ENCODE peak calls at places on chromosomes 16 and 17, in eight cellular contexts. D, G, E, V, F, O, H and W are unnamed samples. For H3K4me1, the result is how much of the 10 kb centered on the place peaks cover.

GRCh38 chr16:51440096-51440495 is 289.0 kb upstream of the SALL1 start:
- DNase-seq in G (no peak), F (no peak), V (no peak), E (no peak), O (no peak), H (no peak), D (no peak), W (no peak)

GRCh38 chr16:583815-584591 is 5.9 kb upstream of the RAB40C start:
- DNase-seq in F (no peak), D (no peak), O (no peak), H (no peak), G (no peak), V (no peak), E (peak), W (peak)

GRCh38 chr16:75377971-75378386 is 55.3 kb downstream of the CFDP1 start:
- DNase-seq in V (peak), D (no peak), E (no peak), F (peak), G (no peak), O (no peak), H (peak), W (no peak)

GRCh38 chr17:413706-414440 is 61.3 kb upstream of the RPH3AL start:
- DNase-seq in F (no peak), G (no peak), H (no peak), D (no peak), O (no peak), V (no peak), E (no peak), W (no peak)

GRCh38 chr17:43351686-43352085 is 47.1 kb upstream of the ARL4D start:
- DNase-seq in H (no peak), D (no peak), F (no peak), V (no peak), G (no peak), O (no peak), E (no peak), W (no peak)

GRCh38 chr17:66661411-66661843 is 173.5 kb upstream of the CACNG5 start:
- DNase-seq in H (no peak), F (peak), G (no peak), D (no peak), O (peak), V (peak), E (no peak), W (no peak)

GRCh38 chr17:54840885-54841614 is 59.6 kb upstream of the TOM1L1 start:
- DNase-seq in F (no peak), V (no peak), D (no peak), G (no peak), O (no peak), H (no peak), E (no peak), W (no peak)

GRCh38 chr16:89289428-89290395 is 72.2 kb downstream of the ZNF778 start:
- DNase-seq in E (peak), G (peak), D (peak), H (peak), F (peak), V (peak), O (peak), W (peak)

GRCh38 chr16:58256108-58256507 is 38.7 kb downstream of the PRSS54 start:
- DNase-seq in V (no peak), F (no peak), G (no peak), H (no peak), E (no peak), O (no peak), D (no peak), W (no peak)

GRCh38 chr16:14196539-14196938 is 125.4 kb downstream of the MRTFB start:
- DNase-seq in D (no peak), F (no peak), H (no peak), E (no peak), O (no peak), G (no peak), V (no peak), W (no peak)

GRCh38 chr16:3195975-3196374 is 8.0 kb downstream of the OR1F1 start:
- DNase-seq in E (no peak), F (no peak), H (no peak), G (no peak), O (peak), D (no peak), V (no peak), W (no peak)

GRCh38 chr17:50062323-50063243 is 6.7 kb downstream of the ITGA3 start:
- DNase-seq in F (peak), H (no peak), O (no peak), D (no peak), V (peak), G (peak), E (peak), W (peak)

GRCh38 chr17:74547736-74548135 is 1.8 kb upstream of the CD300C start:
- DNase-seq in V (no peak), O (no peak), H (no peak), E (no peak), D (no peak), F (no peak), G (no peak), W (no peak)

GRCh38 chr16:83245061-83245460 is 562.7 kb upstream of the HSBP1 start:
- DNase-seq in V (no peak), H (no peak), F (peak), G (no peak), E (no peak), O (no peak), D (no peak), W (no peak)

GRCh38 chr16:55913717-55914116 is 38.5 kb upstream of the CES5A start:
- DNase-seq in V (no peak), E (no peak), O (no peak), F (no peak), H (no peak), D (no peak), G (no peak), W (no peak)

GRCh38 chr17:3602499-3602898 is 6.7 kb downstream of the TRPV1 start:
- DNase-seq in H (no peak), E (no peak), G (no peak), V (no peak), F (peak), O (peak), D (no peak), W (no peak)

GRCh38 chr17:910503-911194 is 68.9 kb downstream of the NXN start:
- DNase-seq in D (no peak), H (no peak), F (no peak), V (no peak), G (no peak), O (no peak), E (no peak), W (no peak)

GRCh38 chr17:27241346-27241946 is 52.5 kb upstream of the WSB1 start:
- DNase-seq in O (no peak), F (no peak), H (peak), E (no peak), D (no peak), G (no peak), V (peak), W (no peak)

GRCh38 chr17:7541074-7541621 is 7.7 kb upstream of the TNFSF12 start:
- DNase-seq in O (no peak), E (no peak), V (no peak), F (no peak), D (no peak), G (no peak), H (no peak), W (no peak)

GRCh38 chr17:42422412-42422957 is 571 bp downstream of the CAVIN1 start:
- DNase-seq in H (peak), D (no peak), F (peak), E (no peak), O (no peak), G (no peak), V (no peak), W (peak)

GRCh38 chr16:64892843-64893242 is 229.0 kb downstream of the CDH11 start:
- DNase-seq in H (peak), D (no peak), E (no peak), G (no peak), O (no peak), V (no peak), F (peak), W (no peak)

GRCh38 chr16:73389075-73389474 is 341.1 kb upstream of the ZFHX3 start:
- DNase-seq in F (no peak), D (no peak), O (no peak), E (no peak), G (no peak), H (no peak), V (peak), W (no peak)

GRCh38 chr17:81939881-81940385 is 2.8 kb upstream of the PYCR1 start:
- DNase-seq in G (peak), H (no peak), V (no peak), E (peak), O (no peak), D (no peak), F (no peak), W (no peak)

GRCh38 chr16:2691491-2692248 is 9.3 kb downstream of the KCTD5 start:
- DNase-seq in V (no peak), D (no peak), H (no peak), G (peak), O (no peak), E (no peak), F (no peak), W (no peak)

GRCh38 chr16:578870-579405 is 9.2 kb downstream of the PIGQ start:
- DNase-seq in G (peak), O (peak), F (peak), H (peak), E (peak), V (peak), D (peak), W (no peak)

GRCh38 chr17:76370261-76370993 is 14.0 kb upstream of the SPHK1 start:
- DNase-seq in V (peak), H (no peak), E (peak), D (no peak), G (peak), F (peak), O (no peak), W (peak)

GRCh38 chr17:19346351-19347255 is 15.9 kb downstream of the B9D1 start:
- DNase-seq in F (peak), V (no peak), D (no peak), H (peak), O (no peak), G (peak), E (peak), W (peak)

GRCh38 chr16:70694517-70695218 is 8.8 kb upstream of the MTSS2 start:
- DNase-seq in V (no peak), G (no peak), F (no peak), D (no peak), H (no peak), E (peak), O (no peak), W (no peak)

GRCh38 chr17:32111141-32111771 is 31.0 kb upstream of the RHOT1 start:
- DNase-seq in F (peak), E (peak), G (peak), H (peak), D (no peak), O (no peak), V (peak), W (peak)

GRCh38 chr17:82267575-82268379 is 5.7 kb downstream of the CSNK1D start:
- DNase-seq in V (peak), H (peak), O (peak), G (peak), D (peak), F (peak), E (peak), W (peak)

GRCh38 chr17:14580494-14580893 is 279.6 kb downstream of the HS3ST3B1 start:
- DNase-seq in V (no peak), O (no peak), D (no peak), F (no peak), E (no peak), G (no peak), H (no peak), W (no peak)

GRCh38 chr16:15606521-15607220 is 36.3 kb downstream of the MARF1 start:
- DNase-seq in E (no peak), D (no peak), V (peak), H (no peak), F (no peak), O (no peak), G (no peak), W (no peak)

GRCh38 chr16:84518804-84519341 is 14.4 kb upstream of the MEAK7 start:
- DNase-seq in O (no peak), F (no peak), D (peak), H (no peak), E (no peak), V (no peak), G (no peak), W (no peak)

GRCh38 chr16:51960931-51961330 is 586.0 kb downstream of the TOX3 start:
- DNase-seq in D (no peak), O (no peak), E (no peak), V (no peak), F (no peak), H (no peak), G (no peak), W (no peak)

GRCh38 chr17:64491995-64492394 is 4.9 kb downstream of the POLG2 start:
- DNase-seq in G (no peak), F (peak), O (no peak), H (no peak), E (no peak), V (no peak), D (no peak), W (no peak)

DNA sequence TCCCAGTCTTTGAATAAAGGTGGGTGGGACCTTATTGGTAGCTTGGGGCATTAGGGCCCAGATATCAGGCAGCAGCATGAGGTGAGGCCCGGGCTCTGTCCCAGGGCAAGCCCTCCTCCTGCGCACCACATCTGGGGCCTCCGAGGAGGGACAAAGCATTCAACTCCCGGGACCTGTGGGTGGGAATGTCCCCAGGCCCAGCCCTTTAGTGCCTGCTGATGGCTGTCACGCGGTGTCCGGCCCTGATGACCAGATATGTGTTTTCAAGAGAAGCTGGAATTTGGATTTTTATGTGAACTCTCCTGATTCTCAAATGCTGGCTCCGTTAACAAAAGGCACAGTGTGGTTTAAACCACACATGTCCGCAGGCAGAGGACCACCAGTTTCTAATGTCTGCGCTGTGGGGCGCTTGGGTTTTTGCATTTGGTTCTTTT is 30.5 kb downstream of the RAI1 start:
- DNase-seq in V (no peak), D (no peak), G (no peak), H (peak), F (peak), E (no peak), O (no peak), W (peak)
- H3K4me1 ChIP-seq in V (under half), D (under half), G (half or more), H (half or more), F (half or more), E (under half), O (half or more), W (half or more)

GRCh38 chr17:38713456-38713855 is 8.4 kb downstream of the MLLT6 start:
- DNase-seq in H (no peak), G (no peak), V (no peak), D (no peak), O (no peak), F (no peak), E (no peak), W (no peak)

GRCh38 chr17:38716368-38717005 is 11.4 kb downstream of the MLLT6 start:
- DNase-seq in O (no peak), V (no peak), E (no peak), F (no peak), G (no peak), H (no peak), D (no peak), W (no peak)

GRCh38 chr17:38712593-38712992 is 7.5 kb downstream of the MLLT6 start:
- DNase-seq in G (no peak), V (no peak), O (no peak), E (no peak), F (no peak), D (no peak), H (no peak), W (no peak)

GRCh38 chr17:38717139-38717745 is 12.2 kb downstream of the MLLT6 start:
- DNase-seq in G (no peak), O (no peak), H (no peak), V (no peak), F (no peak), E (no peak), D (no peak), W (no peak)

GRCh38 chr17:38715216-38715943 is 10.3 kb downstream of the MLLT6 start:
- DNase-seq in H (no peak), O (no peak), G (no peak), D (no peak), F (no peak), E (no peak), V (no peak), W (no peak)
- H3K4me1 ChIP-seq in H (under half), O (under half), G (under half), D (under half), F (under half), E (under half), V (under half), W (under half)

GRCh38 chr17:36485027-36485426 is 1.5 kb upstream of the ZNHIT3 start:
- DNase-seq in E (no peak), O (no peak), F (no peak), G (no peak), H (peak), V (no peak), D (no peak), W (no peak)

GRCh38 chr17:36481829-36482228 is 4.7 kb upstream of the ZNHIT3 start:
- DNase-seq in G (no peak), O (no peak), E (no peak), V (no peak), F (no peak), D (no peak), H (no peak), W (no peak)

GRCh38 chr17:36482611-36483504 is 3.6 kb upstream of the ZNHIT3 start:
- DNase-seq in E (peak), F (peak), O (peak), G (peak), H (peak), V (peak), D (peak), W (peak)

GRCh38 chr17:36485805-36486203 is 677 bp upstream of the ZNHIT3 start:
- DNase-seq in V (no peak), H (no peak), D (no peak), E (no peak), G (no peak), F (no peak), O (no peak), W (no peak)

GRCh38 chr17:36486204-36487194 is at the start of gene ZNHIT3:
- DNase-seq in V (peak), H (peak), F (peak), G (peak), D (peak), O (peak), E (peak), W (peak)
- H3K4me1 ChIP-seq in V (under half), H (under half), F (under half), G (half or more), D (under half), O (under half), E (under half), W (under half)

GRCh38 chr17:79619636-79620206 is 8.9 kb upstream of the RBFOX3 start:
- DNase-seq in D (no peak), H (no peak), F (no peak), V (no peak), E (peak), G (no peak), O (no peak), W (no peak)

GRCh38 chr17:79621151-79621940 is 10.5 kb upstream of the RBFOX3 start:
- DNase-seq in F (no peak), E (peak), O (no peak), V (no peak), G (peak), D (no peak), H (no peak), W (peak)

GRCh38 chr17:79622201-79622601 is 11.3 kb upstream of the RBFOX3 start:
- DNase-seq in G (peak), F (no peak), E (peak), O (no peak), H (no peak), V (no peak), D (no peak), W (peak)

GRCh38 chr17:79619196-79619595 is 8.3 kb upstream of the RBFOX3 start:
- DNase-seq in F (no peak), O (no peak), G (peak), E (peak), V (no peak), H (no peak), D (no peak), W (no peak)

GRCh38 chr17:79620207-79621038 is 9.6 kb upstream of the RBFOX3 start:
- DNase-seq in V (no peak), D (no peak), G (peak), E (peak), F (no peak), H (no peak), O (no peak), W (peak)
- H3K4me1 ChIP-seq in V (under half), D (under half), G (under half), E (under half), F (under half), H (under half), O (under half), W (under half)

GRCh38 chr17:79952915-79953314 is 82.8 kb downstream of the TBC1D16 start:
- DNase-seq in G (peak), F (no peak), O (no peak), E (peak), D (no peak), H (no peak), V (no peak), W (no peak)

GRCh38 chr17:79951361-79952264 is 84.1 kb downstream of the TBC1D16 start:
- DNase-seq in G (peak), H (peak), D (no peak), F (peak), O (no peak), E (peak), V (peak), W (peak)

GRCh38 chr17:79953335-79953734 is 82.3 kb downstream of the TBC1D16 start:
- DNase-seq in E (no peak), O (no peak), F (no peak), H (no peak), D (no peak), G (no peak), V (no peak), W (no peak)

GRCh38 chr17:79950711-79951110 is 85.0 kb downstream of the TBC1D16 start:
- DNase-seq in O (no peak), V (no peak), E (peak), G (no peak), H (no peak), F (no peak), D (no peak), W (no peak)

DNA sequence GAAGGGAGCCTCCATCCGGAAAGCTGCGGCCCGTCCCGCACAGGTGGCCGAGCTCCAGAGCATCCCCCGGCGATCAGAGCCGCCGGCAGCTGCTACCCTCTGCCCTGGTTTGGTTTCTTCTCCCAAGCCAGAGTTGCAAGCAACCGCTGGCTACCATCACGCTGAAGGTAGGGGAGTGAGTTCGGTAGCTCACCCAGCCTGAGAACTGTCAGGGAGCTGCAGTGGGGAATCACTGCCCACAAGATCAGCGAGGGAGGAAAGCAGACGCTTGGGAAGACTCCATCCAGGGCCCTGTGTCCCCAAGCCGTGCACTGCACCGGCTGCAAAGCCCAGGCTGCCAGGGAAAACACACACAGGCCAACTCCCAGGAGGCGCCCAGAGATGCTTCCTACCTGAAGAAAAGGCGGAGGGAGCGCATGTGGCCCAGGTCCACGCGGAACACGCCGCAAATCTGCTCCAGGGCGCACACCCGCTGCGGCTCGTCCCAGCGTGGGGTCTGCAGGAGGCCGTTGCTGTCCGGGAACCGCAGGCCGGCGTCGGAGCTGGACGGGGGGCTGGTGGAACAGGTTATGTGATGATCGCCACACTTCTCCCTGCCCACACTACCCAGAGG is 83.3 kb downstream of the TBC1D16 start:
- DNase-seq in V (no peak), D (no peak), G (peak), F (no peak), H (no peak), E (peak), O (no peak), W (no peak)
- H3K4me1 ChIP-seq in V (under half), D (under half), G (under half), F (under half), H (under half), E (under half), O (under half), W (under half)

DNA sequence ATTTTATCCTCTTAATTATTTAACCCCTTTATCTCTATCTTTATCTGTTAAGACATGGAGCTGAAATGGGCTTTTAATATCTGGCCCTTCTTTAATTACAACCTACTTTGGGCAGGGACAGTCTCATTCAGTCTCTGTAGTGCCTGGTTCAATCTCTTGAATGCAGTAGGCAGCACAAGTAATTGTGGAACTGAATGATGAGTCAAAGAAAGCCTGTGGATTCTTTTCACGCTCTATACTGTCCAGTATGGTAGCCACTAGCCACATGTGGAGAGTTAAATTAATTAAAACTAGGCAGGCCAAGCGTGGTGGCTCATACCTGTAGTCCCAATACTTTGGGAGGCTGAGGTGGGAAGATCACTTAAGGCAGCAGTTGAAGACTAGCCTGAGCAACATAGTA is 9.3 kb downstream of the BPTF start:
- DNase-seq in H (no peak), G (no peak), O (no peak), E (no peak), V (no peak), D (no peak), F (no peak), W (no peak)
- H3K4me1 ChIP-seq in H (under half), G (half or more), O (under half), E (under half), V (under half), D (half or more), F (under half), W (under half)